ENCODE peak calls at places on chromosomes 2 and 18, in five cellular contexts. One of them, this sample, is unnamed.

GRCh38 chr2:120679526-120679925 is 56.1 kb upstream of the GLI2 start:
- DNase-seq in fibroblast of pulmonary artery: no peak
- DNase-seq in left ventricle myocardium inferior: no peak
- DNase-seq in gastrocnemius medialis: no peak
- DNase-seq in neural progenitor cell: no peak
- DNase-seq in this sample: no peak

GRCh38 chr18:77105021-77105420 is 27.6 kb downstream of the MBP start:
- DNase-seq in fibroblast of pulmonary artery: no peak
- DNase-seq in gastrocnemius medialis: no peak
- DNase-seq in neural progenitor cell: no peak
- DNase-seq in left ventricle myocardium inferior: no peak
- DNase-seq in this sample: no peak

GRCh38 chr2:138877421-138877820 is 97.2 kb upstream of the NXPH2 start:
- DNase-seq in neural progenitor cell: no peak
- DNase-seq in fibroblast of pulmonary artery: no peak
- DNase-seq in left ventricle myocardium inferior: no peak
- DNase-seq in gastrocnemius medialis: no peak
- DNase-seq in this sample: no peak

GRCh38 chr2:219551863-219552381 is 8.1 kb downstream of the TMEM198 start:
- DNase-seq in left ventricle myocardium inferior: no peak
- DNase-seq in fibroblast of pulmonary artery: no peak
- DNase-seq in gastrocnemius medialis: no peak
- DNase-seq in neural progenitor cell: no peak
- DNase-seq in this sample: no peak

GRCh38 chr2:159298967-159299366 is 12.5 kb upstream of the WDSUB1 start:
- DNase-seq in gastrocnemius medialis: no peak
- DNase-seq in fibroblast of pulmonary artery: no peak
- DNase-seq in left ventricle myocardium inferior: no peak
- DNase-seq in neural progenitor cell: no peak
- DNase-seq in this sample: no peak

GRCh38 chr2:236774171-236774570 is 204.5 kb downstream of the ACKR3 start:
- DNase-seq in gastrocnemius medialis: no peak
- DNase-seq in left ventricle myocardium inferior: no peak
- DNase-seq in neural progenitor cell: no peak
- DNase-seq in fibroblast of pulmonary artery: no peak
- DNase-seq in this sample: no peak

GRCh38 chr2:37554157-37554515 is 117.3 kb downstream of the CDC42EP3 start:
- DNase-seq in gastrocnemius medialis: no peak
- DNase-seq in fibroblast of pulmonary artery: no peak
- DNase-seq in left ventricle myocardium inferior: no peak
- DNase-seq in neural progenitor cell: no peak
- DNase-seq in this sample: no peak

GRCh38 chr2:177763532-177764265 is 308.9 kb downstream of the PDE11A start:
- DNase-seq in fibroblast of pulmonary artery: peak
- DNase-seq in neural progenitor cell: peak
- DNase-seq in gastrocnemius medialis: peak
- DNase-seq in left ventricle myocardium inferior: peak
- DNase-seq in this sample: no peak

GRCh38 chr2:74856004-74856578 is 22.2 kb downstream of the HK2 start:
- DNase-seq in neural progenitor cell: no peak
- DNase-seq in fibroblast of pulmonary artery: no peak
- DNase-seq in left ventricle myocardium inferior: no peak
- DNase-seq in gastrocnemius medialis: no peak
- DNase-seq in this sample: no peak

GRCh38 chr18:59881728-59882685 is 17.8 kb upstream of the PMAIP1 start:
- DNase-seq in gastrocnemius medialis: no peak
- DNase-seq in left ventricle myocardium inferior: no peak
- DNase-seq in neural progenitor cell: no peak
- DNase-seq in fibroblast of pulmonary artery: peak
- DNase-seq in this sample: no peak

GRCh38 chr2:31433541-31433940 is 19.0 kb upstream of the XDH start:
- DNase-seq in left ventricle myocardium inferior: no peak
- DNase-seq in fibroblast of pulmonary artery: no peak
- DNase-seq in gastrocnemius medialis: no peak
- DNase-seq in neural progenitor cell: no peak
- DNase-seq in this sample: no peak

GRCh38 chr2:31430439-31431165 is 16.1 kb upstream of the XDH start:
- DNase-seq in fibroblast of pulmonary artery: no peak
- DNase-seq in gastrocnemius medialis: no peak
- DNase-seq in neural progenitor cell: no peak
- DNase-seq in left ventricle myocardium inferior: no peak
- DNase-seq in this sample: no peak

GRCh38 chr2:31429759-31430438 is 15.4 kb upstream of the XDH start:
- DNase-seq in fibroblast of pulmonary artery: no peak
- DNase-seq in gastrocnemius medialis: no peak
- DNase-seq in left ventricle myocardium inferior: no peak
- DNase-seq in neural progenitor cell: no peak
- DNase-seq in this sample: no peak

GRCh38 chr2:31440764-31441163 is 26.2 kb upstream of the XDH start:
- DNase-seq in left ventricle myocardium inferior: no peak
- DNase-seq in fibroblast of pulmonary artery: peak
- DNase-seq in gastrocnemius medialis: no peak
- DNase-seq in neural progenitor cell: no peak
- DNase-seq in this sample: no peak

GRCh38 chr2:31434911-31435310 is 20.4 kb upstream of the XDH start:
- DNase-seq in fibroblast of pulmonary artery: no peak
- DNase-seq in gastrocnemius medialis: no peak
- DNase-seq in left ventricle myocardium inferior: no peak
- DNase-seq in neural progenitor cell: no peak
- DNase-seq in this sample: no peak
- TF ChIP-seq CTCF in fibroblast of pulmonary artery: peak
- TF ChIP-seq CTCF in gastrocnemius medialis: peak
- TF ChIP-seq CTCF in left ventricle myocardium inferior: peak
- TF ChIP-seq CTCF in neural progenitor cell: peak
- TF ChIP-seq CTCF in this sample: peak

DNA sequence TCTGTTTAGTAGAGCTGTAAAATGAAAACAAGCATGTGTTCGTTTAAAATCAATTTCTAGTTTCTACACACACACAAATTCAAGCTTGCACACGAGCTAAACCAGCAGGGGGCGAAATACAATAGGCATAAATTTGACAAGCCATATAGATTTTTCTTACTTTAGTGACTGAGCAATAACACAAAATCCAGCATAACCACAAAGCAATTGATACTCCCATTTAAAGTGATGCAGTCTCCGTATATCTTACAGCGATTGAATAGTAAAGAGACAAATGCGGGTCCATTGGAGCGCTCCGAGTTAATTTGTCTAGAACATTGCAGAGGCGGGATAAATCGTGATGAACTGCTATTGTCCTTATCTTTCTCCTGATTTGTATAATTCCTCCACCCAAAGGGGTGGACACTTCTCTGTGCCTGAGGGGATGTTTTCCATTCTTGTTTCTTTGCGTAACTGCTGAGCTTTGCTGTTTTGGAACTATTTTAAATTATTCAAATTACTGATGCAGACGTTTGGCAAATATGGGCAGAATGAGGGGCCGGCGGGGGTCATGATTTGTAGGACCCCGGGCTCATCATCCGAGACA is 1.2 kb upstream of the AFTPH start:
- DNase-seq in left ventricle myocardium inferior: peak
- DNase-seq in gastrocnemius medialis: peak
- DNase-seq in neural progenitor cell: peak
- DNase-seq in fibroblast of pulmonary artery: peak
- DNase-seq in this sample: no peak
- H3K4me3 ChIP-seq in left ventricle myocardium inferior: peak
- H3K4me3 ChIP-seq in gastrocnemius medialis: peak
- H3K4me3 ChIP-seq in neural progenitor cell: peak
- H3K4me3 ChIP-seq in fibroblast of pulmonary artery: peak
- H3K4me3 ChIP-seq in this sample: peak

DNA sequence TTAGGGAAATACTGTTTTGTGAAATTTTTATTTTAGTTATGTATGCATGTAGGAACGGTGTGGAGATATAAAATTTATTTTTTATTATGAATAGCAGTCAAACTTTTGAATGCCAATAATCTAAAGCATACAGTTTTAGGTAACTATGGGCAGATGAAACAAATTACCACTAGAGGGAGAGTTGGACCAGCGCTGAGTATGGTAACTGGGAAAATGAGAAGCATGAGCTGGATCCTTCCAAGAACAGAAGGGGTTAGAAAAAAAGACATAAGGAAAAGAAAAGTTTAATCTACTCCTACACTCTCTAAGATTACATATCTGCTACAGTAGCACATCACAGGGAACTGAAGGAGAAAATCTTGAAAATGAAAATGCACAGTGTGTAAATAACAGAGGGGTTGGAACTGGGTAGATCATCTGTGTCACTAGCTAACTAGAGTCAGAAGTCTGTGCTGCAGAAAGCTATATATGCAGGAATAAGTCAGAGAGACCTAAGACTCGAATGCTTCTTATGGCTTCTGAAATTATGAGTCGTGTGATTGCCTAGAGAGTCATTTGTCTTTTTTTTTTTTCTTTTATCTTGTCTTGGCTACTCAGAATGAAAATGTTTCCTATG is 15.6 kb downstream of the REG3G start:
- DNase-seq in neural progenitor cell: peak
- DNase-seq in left ventricle myocardium inferior: no peak
- DNase-seq in fibroblast of pulmonary artery: no peak
- DNase-seq in gastrocnemius medialis: no peak
- DNase-seq in this sample: no peak
- TF ChIP-seq CTCF in neural progenitor cell: peak
- TF ChIP-seq CTCF in left ventricle myocardium inferior: peak
- TF ChIP-seq CTCF in fibroblast of pulmonary artery: peak
- TF ChIP-seq CTCF in gastrocnemius medialis: no peak
- TF ChIP-seq CTCF in this sample: no peak

GRCh38 chr18:28455971-28456370 is 279.0 kb upstream of the CDH2 start:
- DNase-seq in fibroblast of pulmonary artery: no peak
- DNase-seq in left ventricle myocardium inferior: no peak
- DNase-seq in neural progenitor cell: no peak
- DNase-seq in gastrocnemius medialis: no peak
- DNase-seq in this sample: no peak
- H3K4me3 ChIP-seq in fibroblast of pulmonary artery: no peak
- H3K4me3 ChIP-seq in left ventricle myocardium inferior: no peak
- H3K4me3 ChIP-seq in neural progenitor cell: no peak
- H3K4me3 ChIP-seq in gastrocnemius medialis: no peak
- H3K4me3 ChIP-seq in this sample: no peak

GRCh38 chr2:18741888-18742287 is 152.5 kb upstream of the NT5C1B start:
- DNase-seq in gastrocnemius medialis: no peak
- DNase-seq in fibroblast of pulmonary artery: peak
- DNase-seq in left ventricle myocardium inferior: peak
- DNase-seq in neural progenitor cell: no peak
- DNase-seq in this sample: no peak

GRCh38 chr2:18745431-18746272 is 156.3 kb upstream of the NT5C1B start:
- DNase-seq in left ventricle myocardium inferior: no peak
- DNase-seq in neural progenitor cell: no peak
- DNase-seq in fibroblast of pulmonary artery: no peak
- DNase-seq in gastrocnemius medialis: no peak
- DNase-seq in this sample: no peak

GRCh38 chr2:18740428-18740827 is 151.1 kb upstream of the NT5C1B start:
- DNase-seq in gastrocnemius medialis: no peak
- DNase-seq in fibroblast of pulmonary artery: peak
- DNase-seq in left ventricle myocardium inferior: peak
- DNase-seq in neural progenitor cell: no peak
- DNase-seq in this sample: no peak

DNA sequence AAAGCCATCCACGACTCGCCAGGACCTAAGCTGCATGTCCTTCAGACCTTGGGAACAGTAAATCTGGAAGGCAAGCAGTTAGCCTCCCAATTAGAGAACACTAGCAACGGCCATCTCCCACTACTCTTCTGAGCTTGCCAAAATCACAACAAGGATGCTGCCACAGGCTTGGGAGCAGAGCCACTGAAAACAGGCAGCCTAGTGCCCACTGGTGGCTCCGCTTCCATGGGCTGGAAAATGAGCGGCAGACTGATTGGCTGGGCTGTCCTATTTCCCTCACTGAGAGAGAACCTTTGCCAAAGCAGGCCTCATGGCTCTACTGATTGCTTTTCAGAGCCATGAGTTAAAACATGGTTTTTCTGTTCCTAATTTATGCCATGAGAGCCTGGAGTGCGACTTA is 153.0 kb upstream of the NT5C1B start:
- DNase-seq in left ventricle myocardium inferior: peak
- DNase-seq in fibroblast of pulmonary artery: no peak
- DNase-seq in gastrocnemius medialis: no peak
- DNase-seq in neural progenitor cell: no peak
- DNase-seq in this sample: no peak
- TF ChIP-seq CTCF in left ventricle myocardium inferior: peak
- TF ChIP-seq CTCF in fibroblast of pulmonary artery: peak
- TF ChIP-seq CTCF in gastrocnemius medialis: no peak
- TF ChIP-seq CTCF in neural progenitor cell: no peak
- TF ChIP-seq CTCF in this sample: peak

GRCh38 chr2:223050900-223051299 is 1.1 kb upstream of the KCNE4 start:
- DNase-seq in neural progenitor cell: no peak
- DNase-seq in fibroblast of pulmonary artery: no peak
- DNase-seq in gastrocnemius medialis: no peak
- DNase-seq in left ventricle myocardium inferior: no peak
- DNase-seq in this sample: no peak
- H3K4me3 ChIP-seq in neural progenitor cell: no peak
- H3K4me3 ChIP-seq in fibroblast of pulmonary artery: no peak
- H3K4me3 ChIP-seq in gastrocnemius medialis: no peak
- H3K4me3 ChIP-seq in left ventricle myocardium inferior: peak
- H3K4me3 ChIP-seq in this sample: peak